ENCODE peak calls at places on chromosomes 2 and 18, in four cellular contexts. K is AG09319, L is mammary epithelial cell, I is prostate gland. X is an unnamed sample.

GRCh38 chr2:29273704-29274611 is 158.7 kb downstream of the CLIP4 start:
- DNase-seq in K (no peak), L (peak; percentile 27), I (no peak), X (no peak)

GRCh38 chr2:226118471-226119429 is 680.9 kb downstream of the IRS1 start:
- DNase-seq in K (peak; percentile 79), L (peak; percentile 94), I (peak; percentile 26), X (peak; percentile 86)

GRCh38 chr2:221402072-221402471 is 170.0 kb downstream of the EPHA4 start:
- DNase-seq in K (no peak), L (no peak), I (no peak), X (peak; percentile 43)

GRCh38 chr2:61357681-61358080 is 113.2 kb downstream of the USP34 start:
- DNase-seq in K (no peak), L (no peak), I (no peak), X (no peak)

GRCh38 chr2:102013200-102014040 is 21.7 kb downstream of the IL1R2 start:
- DNase-seq in K (no peak), L (peak; percentile 56), I (no peak), X (no peak)

GRCh38 chr18:77133051-77133919 is 702 bp upstream of the MBP start:
- DNase-seq in K (no peak), L (no peak), I (no peak), X (no peak)

GRCh38 chr2:177606636-177607035 is 214.1 kb downstream of the AGPS start:
- DNase-seq in K (no peak), L (no peak), I (no peak), X (no peak)

GRCh38 chr2:28342081-28342967 is 50.3 kb upstream of the FOSL2 start:
- DNase-seq in K (peak; percentile 75), L (no peak), I (peak; percentile 45), X (peak; percentile 74)

GRCh38 chr2:3628800-3629199 is 29.2 kb upstream of the ALLC start:
- DNase-seq in K (no peak), L (peak; percentile 10), I (no peak), X (no peak)

GRCh38 chr2:238869293-238870124 is 21.6 kb downstream of the TWIST2 start:
- DNase-seq in K (no peak), L (peak; percentile 16), I (no peak), X (no peak)

GRCh38 chr18:21179590-21180220 is 62.3 kb upstream of the GREB1L start:
- DNase-seq in K (peak; percentile 41), L (peak; percentile 42), I (peak; percentile 46), X (peak; percentile 24)

GRCh38 chr18:79524181-79525078 is 128.7 kb downstream of the NFATC1 start:
- DNase-seq in K (no peak), L (no peak), I (no peak), X (no peak)

GRCh38 chr2:216546646-216547403 is 48.2 kb downstream of the RPL37A start:
- DNase-seq in K (no peak), L (peak; percentile 70), I (peak; percentile 27), X (no peak)

GRCh38 chr18:44601447-44601846 is 79.2 kb upstream of the SETBP1 start:
- DNase-seq in K (no peak), L (peak; percentile 83), I (no peak), X (peak; percentile 96)

GRCh38 chr2:241007111-241007510 is 8.7 kb downstream of the SNED1 start:
- DNase-seq in K (no peak), L (no peak), I (no peak), X (no peak)

GRCh38 chr18:28711096-28711495 is 534.2 kb upstream of the CDH2 start:
- DNase-seq in K (no peak), L (no peak), I (no peak), X (no peak)

GRCh38 chr2:96247009-96247408 is 18.8 kb downstream of the TMEM127 start:
- DNase-seq in K (no peak), L (no peak), I (no peak), X (no peak)

GRCh38 chr2:149422337-149422990 is 92.1 kb downstream of the LYPD6 start:
- DNase-seq in K (no peak), L (peak; percentile 32), I (no peak), X (peak; percentile 32)

GRCh38 chr2:219178377-219179175 is 501 bp downstream of the RETREG2 start:
- DNase-seq in K (no peak), L (peak; percentile 32), I (peak; percentile 39), X (no peak)

GRCh38 chr2:177625744-177626655 is 233.4 kb downstream of the AGPS start:
- DNase-seq in K (no peak), L (no peak), I (no peak), X (no peak)

GRCh38 chr2:99421469-99421868 is 68.3 kb downstream of the REV1 start:
- DNase-seq in K (no peak), L (no peak), I (no peak), X (peak; percentile 3)

GRCh38 chr2:64766841-64767669 is 113.3 kb upstream of the SERTAD2 start:
- DNase-seq in K (no peak), L (no peak), I (no peak), X (no peak)

GRCh38 chr2:28326873-28327495 is 65.7 kb upstream of the FOSL2 start:
- DNase-seq in K (no peak), L (no peak), I (no peak), X (no peak)

GRCh38 chr2:69564604-69565003 is 78.9 kb downstream of the AAK1 start:
- DNase-seq in K (no peak), L (no peak), I (no peak), X (no peak)

GRCh38 chr2:69563021-69563420 is 80.5 kb downstream of the AAK1 start:
- DNase-seq in K (no peak), L (no peak), I (no peak), X (no peak)

GRCh38 chr2:69566669-69567068 is 76.9 kb downstream of the AAK1 start:
- DNase-seq in K (no peak), L (no peak), I (no peak), X (no peak)

GRCh38 chr2:69567157-69567908 is 76.2 kb downstream of the AAK1 start:
- DNase-seq in K (no peak), L (peak; percentile 60), I (no peak), X (no peak)

DNA sequence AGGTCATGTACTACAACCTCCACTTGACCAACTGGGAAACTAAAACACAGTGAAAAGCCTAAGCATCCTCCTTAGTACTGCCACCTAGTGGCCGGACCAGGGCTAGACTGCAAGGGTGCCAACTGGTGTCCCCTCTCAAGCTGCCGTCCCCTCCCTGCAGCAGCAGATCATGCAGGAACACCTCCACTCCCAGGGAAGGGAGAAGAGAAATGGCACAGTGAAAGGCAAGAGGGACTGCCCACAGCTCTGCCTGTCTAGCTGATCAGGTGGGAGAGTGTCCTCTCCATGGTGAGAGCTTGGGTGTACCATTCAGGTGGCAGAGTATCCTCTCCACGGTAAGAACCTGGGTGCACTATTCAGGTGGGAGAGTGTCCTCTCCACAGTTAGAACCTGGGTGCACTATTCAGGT is 78.1 kb downstream of the AAK1 start:
- DNase-seq in K (no peak), L (no peak), I (no peak), X (no peak)
- TF ChIP-seq CTCF in K (peak; percentile 62), L (peak; percentile 84), I (peak; percentile 17), X (peak; percentile 70)

DNA sequence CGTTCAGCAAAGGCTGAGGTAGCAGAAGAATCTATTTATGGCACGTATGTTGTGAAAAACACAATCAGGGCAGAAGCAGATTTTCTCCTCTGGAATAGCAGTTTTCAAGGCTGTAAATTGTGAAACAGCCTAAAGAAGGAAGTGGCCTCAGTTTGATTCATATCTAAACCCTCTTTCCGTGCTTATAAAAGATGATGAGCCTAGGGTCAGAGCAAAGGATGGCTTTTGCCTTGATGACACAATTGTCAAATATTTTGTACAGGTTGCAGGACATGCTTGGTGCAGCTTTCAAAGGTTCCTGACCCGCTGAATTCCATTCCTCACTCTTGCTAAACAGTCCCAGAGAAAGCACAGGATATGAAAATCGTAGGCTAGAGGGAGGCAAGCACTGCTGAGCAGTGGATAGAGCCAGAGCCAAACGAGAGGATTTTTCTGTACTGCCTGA is 106.2 kb upstream of the DLX2 start:
- DNase-seq in K (no peak), L (peak; percentile 80), I (no peak), X (no peak)
- TF ChIP-seq CTCF in K (no peak), L (no peak), I (no peak), X (no peak)

DNA sequence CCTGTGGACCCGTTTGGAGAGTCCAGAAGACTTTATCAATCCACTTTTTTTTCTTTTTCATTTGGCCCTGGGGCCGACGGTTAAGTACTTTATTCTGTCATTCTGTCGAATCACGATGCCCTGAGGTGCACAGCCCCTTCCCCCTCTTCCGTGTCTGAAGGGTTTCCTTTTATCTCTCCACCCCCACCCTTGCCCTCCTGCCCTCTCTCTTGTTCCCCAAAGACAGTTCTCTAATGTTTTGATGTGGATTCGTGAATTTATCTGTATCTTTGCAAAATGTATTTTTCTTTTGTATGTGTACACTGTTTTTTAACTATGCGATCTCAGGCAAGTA is 1.7 kb upstream of the CASP8 start:
- DNase-seq in K (no peak), L (no peak), I (no peak), X (no peak)
- TF ChIP-seq CTCF in K (peak; percentile 26), L (no peak), I (no peak), X (no peak)

GRCh38 chr2:32210767-32211408 is 45.2 kb downstream of the SLC30A6 start:
- DNase-seq in K (no peak), L (no peak), I (no peak), X (no peak)

DNA sequence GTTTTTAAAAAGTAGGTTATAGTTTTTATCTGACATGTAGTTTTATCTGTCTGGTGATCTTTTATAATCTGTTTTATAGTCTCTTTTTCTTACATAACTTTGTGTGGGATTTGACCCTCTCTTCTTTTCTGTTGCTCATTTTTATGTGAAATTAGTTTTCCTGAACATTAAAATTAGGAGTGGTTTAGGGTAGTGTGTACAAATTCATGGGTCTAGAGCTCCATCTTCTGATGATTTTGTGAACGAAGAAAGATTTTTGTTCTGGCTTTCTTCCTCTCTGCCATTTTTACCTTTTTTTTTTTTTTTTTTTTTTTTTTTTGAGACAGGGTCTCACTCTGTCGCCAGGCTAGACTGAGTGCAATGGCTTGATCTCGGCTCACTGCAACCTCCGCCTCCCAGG is 46.6 kb downstream of the SLC30A6 start:
- DNase-seq in K (no peak), L (no peak), I (no peak), X (no peak)
- TF ChIP-seq CTCF in K (no peak), L (no peak), I (no peak), X (no peak)

DNA sequence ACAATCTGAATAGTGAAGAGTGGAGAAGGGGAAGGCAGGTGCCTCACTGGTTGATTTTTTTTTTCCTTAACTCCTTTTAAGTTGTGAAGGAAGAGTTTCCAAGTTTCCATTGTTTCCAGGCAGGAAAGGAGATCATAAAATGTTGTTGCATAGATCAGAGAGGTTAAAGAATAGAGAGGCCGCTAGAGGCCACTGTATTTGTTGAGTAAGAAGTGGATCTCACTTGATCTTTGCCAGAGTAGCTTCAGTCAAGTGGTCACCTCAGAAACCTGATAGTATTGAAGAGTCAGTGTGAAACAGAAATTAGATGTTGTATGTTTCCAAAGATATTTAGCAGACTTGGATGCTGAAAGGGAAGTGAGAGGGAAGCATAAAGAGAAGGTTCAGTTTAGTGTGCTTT is 17.6 kb downstream of the CTNNA2 start:
- DNase-seq in K (no peak), L (no peak), I (no peak), X (no peak)
- TF ChIP-seq CTCF in K (no peak), L (no peak), I (no peak), X (no peak)

GRCh38 chr18:7205346-7205745 is 25.5 kb upstream of the LRRC30 start:
- DNase-seq in K (no peak), L (no peak), I (no peak), X (peak; percentile 37)

GRCh38 chr18:7198326-7198725 is 32.6 kb upstream of the LRRC30 start:
- DNase-seq in K (no peak), L (no peak), I (no peak), X (no peak)

GRCh38 chr18:7201096-7201495 is 29.8 kb upstream of the LRRC30 start:
- DNase-seq in K (no peak), L (no peak), I (no peak), X (no peak)

GRCh38 chr18:7206231-7206630 is 24.7 kb upstream of the LRRC30 start:
- DNase-seq in K (no peak), L (no peak), I (no peak), X (no peak)

GRCh38 chr18:7202119-7202680 is 28.7 kb upstream of the LRRC30 start:
- DNase-seq in K (no peak), L (no peak), I (no peak), X (no peak)
- TF ChIP-seq CTCF in K (no peak), L (no peak), I (no peak), X (no peak)